ENCODE peak calls at places on chromosomes 12 and 14, in seven cellular contexts. One of them, this sample, is unnamed.

GRCh38 chr12:122871851-122872785 is 23.8 kb downstream of the VPS37B start:
- DNase-seq in activated T-cell treated with anti-CD3 and anti-CD28 coated beads, Interleukin-2, amount 50 U/mL, for 4 hours: no peak
- DNase-seq in fibroblast of the conjunctiva: peak; percentile 43
- DNase-seq in AG08396: peak; percentile 81
- DNase-seq in kidney: peak; percentile 86
- DNase-seq in fibroblast of pulmonary artery: peak; percentile 72
- DNase-seq in activated T-helper 9 cell treated with anti-CD3 and anti-CD28 coated beads, Interleukin-2, amount 50 U/mL, for 16 hours: peak; percentile 43
- DNase-seq in this sample: peak; percentile 83

GRCh38 chr12:129819391-129819790 is 84.4 kb downstream of the TMEM132D start:
- DNase-seq in activated T-cell treated with anti-CD3 and anti-CD28 coated beads, Interleukin-2, amount 50 U/mL, for 4 hours: no peak
- DNase-seq in fibroblast of the conjunctiva: no peak
- DNase-seq in AG08396: no peak
- DNase-seq in kidney: no peak
- DNase-seq in fibroblast of pulmonary artery: no peak
- DNase-seq in activated T-helper 9 cell treated with anti-CD3 and anti-CD28 coated beads, Interleukin-2, amount 50 U/mL, for 16 hours: no peak
- DNase-seq in this sample: no peak

GRCh38 chr12:42810006-42810405 is 220.5 kb upstream of the PRICKLE1 start:
- DNase-seq in activated T-cell treated with anti-CD3 and anti-CD28 coated beads, Interleukin-2, amount 50 U/mL, for 4 hours: no peak
- DNase-seq in fibroblast of the conjunctiva: no peak
- DNase-seq in AG08396: no peak
- DNase-seq in kidney: no peak
- DNase-seq in fibroblast of pulmonary artery: no peak
- DNase-seq in activated T-helper 9 cell treated with anti-CD3 and anti-CD28 coated beads, Interleukin-2, amount 50 U/mL, for 16 hours: no peak
- DNase-seq in this sample: no peak

GRCh38 chr12:62660763-62661162 is 194.1 kb downstream of the MON2 start:
- DNase-seq in activated T-cell treated with anti-CD3 and anti-CD28 coated beads, Interleukin-2, amount 50 U/mL, for 4 hours: no peak
- DNase-seq in fibroblast of the conjunctiva: peak; percentile 34
- DNase-seq in AG08396: no peak
- DNase-seq in kidney: no peak
- DNase-seq in fibroblast of pulmonary artery: peak; percentile 76
- DNase-seq in activated T-helper 9 cell treated with anti-CD3 and anti-CD28 coated beads, Interleukin-2, amount 50 U/mL, for 16 hours: no peak
- DNase-seq in this sample: peak; percentile 91

GRCh38 chr12:117100251-117100650 is 1.0 kb upstream of the TESC start:
- DNase-seq in activated T-cell treated with anti-CD3 and anti-CD28 coated beads, Interleukin-2, amount 50 U/mL, for 4 hours: no peak
- DNase-seq in fibroblast of the conjunctiva: no peak
- DNase-seq in AG08396: peak; percentile 67
- DNase-seq in kidney: peak; percentile 52
- DNase-seq in fibroblast of pulmonary artery: peak; percentile 25
- DNase-seq in activated T-helper 9 cell treated with anti-CD3 and anti-CD28 coated beads, Interleukin-2, amount 50 U/mL, for 16 hours: no peak
- DNase-seq in this sample: peak; percentile 37

GRCh38 chr14:47277703-47278102 is 397.7 kb downstream of the MDGA2 start:
- DNase-seq in activated T-cell treated with anti-CD3 and anti-CD28 coated beads, Interleukin-2, amount 50 U/mL, for 4 hours: no peak
- DNase-seq in fibroblast of the conjunctiva: peak; percentile 24
- DNase-seq in AG08396: no peak
- DNase-seq in kidney: peak; percentile 7
- DNase-seq in fibroblast of pulmonary artery: peak; percentile 17
- DNase-seq in activated T-helper 9 cell treated with anti-CD3 and anti-CD28 coated beads, Interleukin-2, amount 50 U/mL, for 16 hours: no peak
- DNase-seq in this sample: no peak

GRCh38 chr12:1719139-1719538 is 28.3 kb downstream of the ADIPOR2 start:
- DNase-seq in activated T-cell treated with anti-CD3 and anti-CD28 coated beads, Interleukin-2, amount 50 U/mL, for 4 hours: no peak
- DNase-seq in fibroblast of the conjunctiva: no peak
- DNase-seq in AG08396: no peak
- DNase-seq in kidney: no peak
- DNase-seq in fibroblast of pulmonary artery: peak; percentile 67
- DNase-seq in activated T-helper 9 cell treated with anti-CD3 and anti-CD28 coated beads, Interleukin-2, amount 50 U/mL, for 16 hours: no peak
- DNase-seq in this sample: no peak

GRCh38 chr14:104339829-104340228 is 201.4 kb downstream of the KIF26A start:
- DNase-seq in activated T-cell treated with anti-CD3 and anti-CD28 coated beads, Interleukin-2, amount 50 U/mL, for 4 hours: no peak
- DNase-seq in fibroblast of the conjunctiva: no peak
- DNase-seq in AG08396: no peak
- DNase-seq in kidney: no peak
- DNase-seq in fibroblast of pulmonary artery: no peak
- DNase-seq in activated T-helper 9 cell treated with anti-CD3 and anti-CD28 coated beads, Interleukin-2, amount 50 U/mL, for 16 hours: no peak
- DNase-seq in this sample: no peak

GRCh38 chr14:51921026-51921425 is 60.6 kb downstream of the GNG2 start:
- DNase-seq in activated T-cell treated with anti-CD3 and anti-CD28 coated beads, Interleukin-2, amount 50 U/mL, for 4 hours: no peak
- DNase-seq in fibroblast of the conjunctiva: no peak
- DNase-seq in AG08396: no peak
- DNase-seq in kidney: no peak
- DNase-seq in fibroblast of pulmonary artery: no peak
- DNase-seq in activated T-helper 9 cell treated with anti-CD3 and anti-CD28 coated beads, Interleukin-2, amount 50 U/mL, for 16 hours: no peak
- DNase-seq in this sample: no peak

GRCh38 chr14:32934891-32935633 is 3.6 kb upstream of the NPAS3 start:
- DNase-seq in activated T-cell treated with anti-CD3 and anti-CD28 coated beads, Interleukin-2, amount 50 U/mL, for 4 hours: no peak
- DNase-seq in fibroblast of the conjunctiva: no peak
- DNase-seq in AG08396: peak; percentile 25
- DNase-seq in kidney: no peak
- DNase-seq in fibroblast of pulmonary artery: no peak
- DNase-seq in activated T-helper 9 cell treated with anti-CD3 and anti-CD28 coated beads, Interleukin-2, amount 50 U/mL, for 16 hours: no peak
- DNase-seq in this sample: no peak

GRCh38 chr14:105856676-105857222 is 330.4 kb downstream of the TMEM121 start:
- DNase-seq in activated T-cell treated with anti-CD3 and anti-CD28 coated beads, Interleukin-2, amount 50 U/mL, for 4 hours: no peak
- DNase-seq in fibroblast of the conjunctiva: no peak
- DNase-seq in AG08396: no peak
- DNase-seq in kidney: no peak
- DNase-seq in fibroblast of pulmonary artery: no peak
- DNase-seq in activated T-helper 9 cell treated with anti-CD3 and anti-CD28 coated beads, Interleukin-2, amount 50 U/mL, for 16 hours: no peak
- DNase-seq in this sample: no peak

GRCh38 chr12:1369942-1370620 is 224.3 kb downstream of the FBXL14 start:
- DNase-seq in activated T-cell treated with anti-CD3 and anti-CD28 coated beads, Interleukin-2, amount 50 U/mL, for 4 hours: no peak
- DNase-seq in fibroblast of the conjunctiva: no peak
- DNase-seq in AG08396: no peak
- DNase-seq in kidney: no peak
- DNase-seq in fibroblast of pulmonary artery: no peak
- DNase-seq in activated T-helper 9 cell treated with anti-CD3 and anti-CD28 coated beads, Interleukin-2, amount 50 U/mL, for 16 hours: no peak
- DNase-seq in this sample: no peak

GRCh38 chr12:100715976-100716657 is 78.5 kb upstream of the ANO4 start:
- DNase-seq in activated T-cell treated with anti-CD3 and anti-CD28 coated beads, Interleukin-2, amount 50 U/mL, for 4 hours: no peak
- DNase-seq in fibroblast of the conjunctiva: no peak
- DNase-seq in AG08396: no peak
- DNase-seq in kidney: peak; percentile 68
- DNase-seq in fibroblast of pulmonary artery: no peak
- DNase-seq in activated T-helper 9 cell treated with anti-CD3 and anti-CD28 coated beads, Interleukin-2, amount 50 U/mL, for 16 hours: no peak
- DNase-seq in this sample: no peak

GRCh38 chr14:57512221-57512620 is 18.6 kb upstream of the CCDC198 start:
- DNase-seq in activated T-cell treated with anti-CD3 and anti-CD28 coated beads, Interleukin-2, amount 50 U/mL, for 4 hours: no peak
- DNase-seq in fibroblast of the conjunctiva: no peak
- DNase-seq in AG08396: no peak
- DNase-seq in kidney: no peak
- DNase-seq in fibroblast of pulmonary artery: no peak
- DNase-seq in activated T-helper 9 cell treated with anti-CD3 and anti-CD28 coated beads, Interleukin-2, amount 50 U/mL, for 16 hours: no peak
- DNase-seq in this sample: no peak

GRCh38 chr12:104507672-104508071 is 50.9 kb downstream of the CHST11 start:
- DNase-seq in activated T-cell treated with anti-CD3 and anti-CD28 coated beads, Interleukin-2, amount 50 U/mL, for 4 hours: no peak
- DNase-seq in fibroblast of the conjunctiva: no peak
- DNase-seq in AG08396: no peak
- DNase-seq in kidney: no peak
- DNase-seq in fibroblast of pulmonary artery: no peak
- DNase-seq in activated T-helper 9 cell treated with anti-CD3 and anti-CD28 coated beads, Interleukin-2, amount 50 U/mL, for 16 hours: no peak
- DNase-seq in this sample: no peak

GRCh38 chr12:65098364-65098763 is 22.7 kb downstream of the WIF1 start:
- DNase-seq in activated T-cell treated with anti-CD3 and anti-CD28 coated beads, Interleukin-2, amount 50 U/mL, for 4 hours: no peak
- DNase-seq in fibroblast of the conjunctiva: no peak
- DNase-seq in AG08396: no peak
- DNase-seq in kidney: no peak
- DNase-seq in fibroblast of pulmonary artery: peak; percentile 3
- DNase-seq in activated T-helper 9 cell treated with anti-CD3 and anti-CD28 coated beads, Interleukin-2, amount 50 U/mL, for 16 hours: no peak
- DNase-seq in this sample: peak; percentile 22

GRCh38 chr14:104299993-104300761 is 161.8 kb downstream of the KIF26A start:
- DNase-seq in activated T-cell treated with anti-CD3 and anti-CD28 coated beads, Interleukin-2, amount 50 U/mL, for 4 hours: no peak
- DNase-seq in fibroblast of the conjunctiva: no peak
- DNase-seq in AG08396: no peak
- DNase-seq in kidney: peak; percentile 63
- DNase-seq in fibroblast of pulmonary artery: no peak
- DNase-seq in activated T-helper 9 cell treated with anti-CD3 and anti-CD28 coated beads, Interleukin-2, amount 50 U/mL, for 16 hours: no peak
- DNase-seq in this sample: no peak

GRCh38 chr12:24776856-24777255 is 172.0 kb downstream of the BCAT1 start:
- DNase-seq in activated T-cell treated with anti-CD3 and anti-CD28 coated beads, Interleukin-2, amount 50 U/mL, for 4 hours: no peak
- DNase-seq in fibroblast of the conjunctiva: no peak
- DNase-seq in AG08396: no peak
- DNase-seq in kidney: no peak
- DNase-seq in fibroblast of pulmonary artery: peak; percentile 60
- DNase-seq in activated T-helper 9 cell treated with anti-CD3 and anti-CD28 coated beads, Interleukin-2, amount 50 U/mL, for 16 hours: no peak
- DNase-seq in this sample: no peak

GRCh38 chr14:70359076-70359424 is 433 bp downstream of the COX16 start:
- DNase-seq in activated T-cell treated with anti-CD3 and anti-CD28 coated beads, Interleukin-2, amount 50 U/mL, for 4 hours: no peak
- DNase-seq in fibroblast of the conjunctiva: no peak
- DNase-seq in AG08396: no peak
- DNase-seq in kidney: no peak
- DNase-seq in fibroblast of pulmonary artery: no peak
- DNase-seq in activated T-helper 9 cell treated with anti-CD3 and anti-CD28 coated beads, Interleukin-2, amount 50 U/mL, for 16 hours: no peak
- DNase-seq in this sample: no peak

GRCh38 chr12:11794311-11794710 is 144.8 kb downstream of the ETV6 start:
- DNase-seq in activated T-cell treated with anti-CD3 and anti-CD28 coated beads, Interleukin-2, amount 50 U/mL, for 4 hours: no peak
- DNase-seq in fibroblast of the conjunctiva: no peak
- DNase-seq in AG08396: no peak
- DNase-seq in kidney: no peak
- DNase-seq in fibroblast of pulmonary artery: no peak
- DNase-seq in activated T-helper 9 cell treated with anti-CD3 and anti-CD28 coated beads, Interleukin-2, amount 50 U/mL, for 16 hours: no peak
- DNase-seq in this sample: no peak

GRCh38 chr12:124727922-124728321 is 135.7 kb downstream of the SCARB1 start:
- DNase-seq in activated T-cell treated with anti-CD3 and anti-CD28 coated beads, Interleukin-2, amount 50 U/mL, for 4 hours: no peak
- DNase-seq in fibroblast of the conjunctiva: no peak
- DNase-seq in AG08396: no peak
- DNase-seq in kidney: no peak
- DNase-seq in fibroblast of pulmonary artery: no peak
- DNase-seq in activated T-helper 9 cell treated with anti-CD3 and anti-CD28 coated beads, Interleukin-2, amount 50 U/mL, for 16 hours: no peak
- DNase-seq in this sample: peak; percentile 57

GRCh38 chr12:131454418-131455217 is 256.3 kb upstream of the SFSWAP start:
- DNase-seq in activated T-cell treated with anti-CD3 and anti-CD28 coated beads, Interleukin-2, amount 50 U/mL, for 4 hours: no peak
- DNase-seq in fibroblast of the conjunctiva: peak; percentile 5
- DNase-seq in AG08396: no peak
- DNase-seq in kidney: peak; percentile 74
- DNase-seq in fibroblast of pulmonary artery: peak; percentile 0
- DNase-seq in activated T-helper 9 cell treated with anti-CD3 and anti-CD28 coated beads, Interleukin-2, amount 50 U/mL, for 16 hours: no peak
- DNase-seq in this sample: peak; percentile 33

GRCh38 chr14:102220031-102220430 is 80.3 kb downstream of the WDR20 start:
- DNase-seq in activated T-cell treated with anti-CD3 and anti-CD28 coated beads, Interleukin-2, amount 50 U/mL, for 4 hours: no peak
- DNase-seq in fibroblast of the conjunctiva: no peak
- DNase-seq in AG08396: no peak
- DNase-seq in kidney: no peak
- DNase-seq in fibroblast of pulmonary artery: no peak
- DNase-seq in activated T-helper 9 cell treated with anti-CD3 and anti-CD28 coated beads, Interleukin-2, amount 50 U/mL, for 16 hours: no peak
- DNase-seq in this sample: no peak

GRCh38 chr12:114812858-114813761 is 129.1 kb upstream of the TBX3 start:
- DNase-seq in activated T-cell treated with anti-CD3 and anti-CD28 coated beads, Interleukin-2, amount 50 U/mL, for 4 hours: no peak
- DNase-seq in fibroblast of the conjunctiva: no peak
- DNase-seq in AG08396: peak; percentile 72
- DNase-seq in kidney: no peak
- DNase-seq in fibroblast of pulmonary artery: peak; percentile 46
- DNase-seq in activated T-helper 9 cell treated with anti-CD3 and anti-CD28 coated beads, Interleukin-2, amount 50 U/mL, for 16 hours: no peak
- DNase-seq in this sample: no peak

GRCh38 chr14:98931911-98932310 is 340.1 kb downstream of the BCL11B start:
- DNase-seq in activated T-cell treated with anti-CD3 and anti-CD28 coated beads, Interleukin-2, amount 50 U/mL, for 4 hours: peak; percentile 50
- DNase-seq in fibroblast of the conjunctiva: no peak
- DNase-seq in AG08396: no peak
- DNase-seq in kidney: no peak
- DNase-seq in fibroblast of pulmonary artery: no peak
- DNase-seq in activated T-helper 9 cell treated with anti-CD3 and anti-CD28 coated beads, Interleukin-2, amount 50 U/mL, for 16 hours: peak; percentile 25
- DNase-seq in this sample: no peak

GRCh38 chr12:59695379-59695778 is 99.5 kb downstream of the SLC16A7 start:
- DNase-seq in activated T-cell treated with anti-CD3 and anti-CD28 coated beads, Interleukin-2, amount 50 U/mL, for 4 hours: no peak
- DNase-seq in fibroblast of the conjunctiva: no peak
- DNase-seq in AG08396: peak; percentile 11
- DNase-seq in kidney: no peak
- DNase-seq in fibroblast of pulmonary artery: peak; percentile 49
- DNase-seq in activated T-helper 9 cell treated with anti-CD3 and anti-CD28 coated beads, Interleukin-2, amount 50 U/mL, for 16 hours: no peak
- DNase-seq in this sample: no peak

GRCh38 chr14:42556551-42556950 is 949.9 kb downstream of the LRFN5 start:
- DNase-seq in activated T-cell treated with anti-CD3 and anti-CD28 coated beads, Interleukin-2, amount 50 U/mL, for 4 hours: no peak
- DNase-seq in fibroblast of the conjunctiva: no peak
- DNase-seq in AG08396: no peak
- DNase-seq in kidney: no peak
- DNase-seq in fibroblast of pulmonary artery: no peak
- DNase-seq in activated T-helper 9 cell treated with anti-CD3 and anti-CD28 coated beads, Interleukin-2, amount 50 U/mL, for 16 hours: no peak
- DNase-seq in this sample: no peak

GRCh38 chr14:95835331-95835730 is 41.3 kb upstream of the TUNAR start:
- DNase-seq in activated T-cell treated with anti-CD3 and anti-CD28 coated beads, Interleukin-2, amount 50 U/mL, for 4 hours: no peak
- DNase-seq in fibroblast of the conjunctiva: no peak
- DNase-seq in AG08396: no peak
- DNase-seq in kidney: no peak
- DNase-seq in fibroblast of pulmonary artery: no peak
- DNase-seq in activated T-helper 9 cell treated with anti-CD3 and anti-CD28 coated beads, Interleukin-2, amount 50 U/mL, for 16 hours: no peak
- DNase-seq in this sample: peak; percentile 18

GRCh38 chr12:70919597-70920035 is 922 bp downstream of the PTPRR start:
- DNase-seq in activated T-cell treated with anti-CD3 and anti-CD28 coated beads, Interleukin-2, amount 50 U/mL, for 4 hours: no peak
- DNase-seq in fibroblast of the conjunctiva: no peak
- DNase-seq in AG08396: peak; percentile 22
- DNase-seq in kidney: no peak
- DNase-seq in fibroblast of pulmonary artery: peak; percentile 34
- DNase-seq in activated T-helper 9 cell treated with anti-CD3 and anti-CD28 coated beads, Interleukin-2, amount 50 U/mL, for 16 hours: no peak
- DNase-seq in this sample: peak; percentile 10

GRCh38 chr12:4648099-4648498 is 752 bp downstream of the AKAP3 start:
- DNase-seq in activated T-cell treated with anti-CD3 and anti-CD28 coated beads, Interleukin-2, amount 50 U/mL, for 4 hours: no peak
- DNase-seq in fibroblast of the conjunctiva: no peak
- DNase-seq in AG08396: no peak
- DNase-seq in kidney: no peak
- DNase-seq in fibroblast of pulmonary artery: peak; percentile 11
- DNase-seq in activated T-helper 9 cell treated with anti-CD3 and anti-CD28 coated beads, Interleukin-2, amount 50 U/mL, for 16 hours: no peak
- DNase-seq in this sample: no peak

GRCh38 chr14:105421723-105422615 is 2.3 kb downstream of the MTA1 start:
- DNase-seq in activated T-cell treated with anti-CD3 and anti-CD28 coated beads, Interleukin-2, amount 50 U/mL, for 4 hours: no peak
- DNase-seq in fibroblast of the conjunctiva: no peak
- DNase-seq in AG08396: no peak
- DNase-seq in kidney: no peak
- DNase-seq in fibroblast of pulmonary artery: no peak
- DNase-seq in activated T-helper 9 cell treated with anti-CD3 and anti-CD28 coated beads, Interleukin-2, amount 50 U/mL, for 16 hours: no peak
- DNase-seq in this sample: no peak